ENCODE peak calls at places on chromosomes 12 and 14, in five cellular contexts. One of them, this sample, is unnamed. For H3K4me1, the result is how much of the 10 kb centered on the place peaks cover.

GRCh38 chr14:52802597-52802996 is 11.2 kb upstream of the GNPNAT1 start:
- DNase-seq in effector memory CD4-positive, alpha-beta T cell: no peak
- DNase-seq in PC-3: peak
- DNase-seq in pancreas: no peak
- DNase-seq in CD8-positive, alpha-beta T cell: no peak
- DNase-seq in this sample: no peak

GRCh38 chr14:99597911-99598600 is 6.0 kb downstream of the CCDC85C start:
- DNase-seq in effector memory CD4-positive, alpha-beta T cell: no peak
- DNase-seq in PC-3: no peak
- DNase-seq in pancreas: no peak
- DNase-seq in CD8-positive, alpha-beta T cell: no peak
- DNase-seq in this sample: no peak

GRCh38 chr12:128619263-128619662 is 204.5 kb downstream of the SLC15A4 start:
- DNase-seq in effector memory CD4-positive, alpha-beta T cell: no peak
- DNase-seq in PC-3: no peak
- DNase-seq in pancreas: no peak
- DNase-seq in CD8-positive, alpha-beta T cell: no peak
- DNase-seq in this sample: no peak

GRCh38 chr14:43005807-43006206 is 1399.1 kb downstream of the LRFN5 start:
- DNase-seq in effector memory CD4-positive, alpha-beta T cell: no peak
- DNase-seq in PC-3: peak
- DNase-seq in pancreas: no peak
- DNase-seq in CD8-positive, alpha-beta T cell: no peak
- DNase-seq in this sample: no peak

GRCh38 chr14:89540830-89541470 is 123.9 kb upstream of the FOXN3 start:
- DNase-seq in effector memory CD4-positive, alpha-beta T cell: no peak
- DNase-seq in PC-3: peak
- DNase-seq in pancreas: no peak
- DNase-seq in CD8-positive, alpha-beta T cell: no peak
- DNase-seq in this sample: no peak

GRCh38 chr12:114163766-114164165 is 197.6 kb upstream of the RBM19 start:
- DNase-seq in effector memory CD4-positive, alpha-beta T cell: no peak
- DNase-seq in PC-3: peak
- DNase-seq in pancreas: no peak
- DNase-seq in CD8-positive, alpha-beta T cell: no peak
- DNase-seq in this sample: no peak

GRCh38 chr12:53726342-53726741 is 910 bp downstream of the CALCOCO1 start:
- DNase-seq in effector memory CD4-positive, alpha-beta T cell: no peak
- DNase-seq in PC-3: peak
- DNase-seq in pancreas: no peak
- DNase-seq in CD8-positive, alpha-beta T cell: no peak
- DNase-seq in this sample: peak

GRCh38 chr12:91877461-91878230 is 268.0 kb downstream of the BTG1 start:
- DNase-seq in effector memory CD4-positive, alpha-beta T cell: peak
- DNase-seq in PC-3: no peak
- DNase-seq in pancreas: no peak
- DNase-seq in CD8-positive, alpha-beta T cell: no peak
- DNase-seq in this sample: no peak

GRCh38 chr14:92570863-92571262 is 57.3 kb downstream of the RIN3 start:
- DNase-seq in effector memory CD4-positive, alpha-beta T cell: no peak
- DNase-seq in PC-3: no peak
- DNase-seq in pancreas: no peak
- DNase-seq in CD8-positive, alpha-beta T cell: no peak
- DNase-seq in this sample: no peak

GRCh38 chr12:102182635-102183034 is 15.0 kb downstream of the PMCH start:
- DNase-seq in effector memory CD4-positive, alpha-beta T cell: no peak
- DNase-seq in PC-3: peak
- DNase-seq in pancreas: no peak
- DNase-seq in CD8-positive, alpha-beta T cell: no peak
- DNase-seq in this sample: no peak

GRCh38 chr12:77667101-77667500 is 163.6 kb upstream of the NAV3 start:
- DNase-seq in effector memory CD4-positive, alpha-beta T cell: no peak
- DNase-seq in PC-3: no peak
- DNase-seq in pancreas: no peak
- DNase-seq in CD8-positive, alpha-beta T cell: no peak
- DNase-seq in this sample: no peak

GRCh38 chr12:116620801-116621593 is 61.8 kb downstream of the MAP1LC3B2 start:
- DNase-seq in effector memory CD4-positive, alpha-beta T cell: no peak
- DNase-seq in PC-3: no peak
- DNase-seq in pancreas: no peak
- DNase-seq in CD8-positive, alpha-beta T cell: no peak
- DNase-seq in this sample: no peak

GRCh38 chr12:68530965-68531364 is 79.7 kb upstream of the RAP1B start:
- DNase-seq in effector memory CD4-positive, alpha-beta T cell: no peak
- DNase-seq in PC-3: peak
- DNase-seq in pancreas: no peak
- DNase-seq in CD8-positive, alpha-beta T cell: no peak
- DNase-seq in this sample: no peak

GRCh38 chr14:103716091-103716801 is 636 bp downstream of the ZFYVE21 start:
- DNase-seq in effector memory CD4-positive, alpha-beta T cell: no peak
- DNase-seq in PC-3: no peak
- DNase-seq in pancreas: peak
- DNase-seq in CD8-positive, alpha-beta T cell: peak
- DNase-seq in this sample: no peak

GRCh38 chr14:99035712-99036593 is 236.0 kb downstream of the BCL11B start:
- DNase-seq in effector memory CD4-positive, alpha-beta T cell: no peak
- DNase-seq in PC-3: peak
- DNase-seq in pancreas: peak
- DNase-seq in CD8-positive, alpha-beta T cell: no peak
- DNase-seq in this sample: no peak

GRCh38 chr12:46944771-46945170 is 119.0 kb upstream of the SLC38A4 start:
- DNase-seq in effector memory CD4-positive, alpha-beta T cell: no peak
- DNase-seq in PC-3: peak
- DNase-seq in pancreas: no peak
- DNase-seq in CD8-positive, alpha-beta T cell: no peak
- DNase-seq in this sample: no peak

GRCh38 chr14:35332517-35333346 is 40.5 kb downstream of the PSMA6 start:
- DNase-seq in effector memory CD4-positive, alpha-beta T cell: no peak
- DNase-seq in PC-3: peak
- DNase-seq in pancreas: no peak
- DNase-seq in CD8-positive, alpha-beta T cell: peak
- DNase-seq in this sample: no peak

GRCh38 chr14:33401326-33401725 is 462.6 kb downstream of the NPAS3 start:
- DNase-seq in effector memory CD4-positive, alpha-beta T cell: no peak
- DNase-seq in PC-3: peak
- DNase-seq in pancreas: no peak
- DNase-seq in CD8-positive, alpha-beta T cell: no peak
- DNase-seq in this sample: no peak

GRCh38 chr14:68661226-68662225 is 131.3 kb downstream of the ZFP36L1 start:
- DNase-seq in effector memory CD4-positive, alpha-beta T cell: no peak
- DNase-seq in PC-3: no peak
- DNase-seq in pancreas: no peak
- DNase-seq in CD8-positive, alpha-beta T cell: peak
- DNase-seq in this sample: no peak

GRCh38 chr14:31360919-31361662 is 59.3 kb downstream of the HEATR5A start:
- DNase-seq in effector memory CD4-positive, alpha-beta T cell: no peak
- DNase-seq in PC-3: peak
- DNase-seq in pancreas: no peak
- DNase-seq in CD8-positive, alpha-beta T cell: no peak
- DNase-seq in this sample: no peak

GRCh38 chr14:43988989-43989388 is 518.1 kb downstream of the FSCB start:
- DNase-seq in effector memory CD4-positive, alpha-beta T cell: no peak
- DNase-seq in PC-3: no peak
- DNase-seq in pancreas: no peak
- DNase-seq in CD8-positive, alpha-beta T cell: no peak
- DNase-seq in this sample: no peak

GRCh38 chr14:74918380-74918779 is 4.7 kb downstream of the RPS6KL1 start:
- DNase-seq in effector memory CD4-positive, alpha-beta T cell: no peak
- DNase-seq in PC-3: no peak
- DNase-seq in pancreas: no peak
- DNase-seq in CD8-positive, alpha-beta T cell: no peak
- DNase-seq in this sample: no peak

GRCh38 chr12:752673-753400 is 458 bp downstream of the WNK1 start:
- DNase-seq in effector memory CD4-positive, alpha-beta T cell: peak
- DNase-seq in PC-3: peak
- DNase-seq in pancreas: peak
- DNase-seq in CD8-positive, alpha-beta T cell: peak
- DNase-seq in this sample: peak

GRCh38 chr12:117111386-117112267 is 12.4 kb upstream of the TESC start:
- DNase-seq in effector memory CD4-positive, alpha-beta T cell: no peak
- DNase-seq in PC-3: no peak
- DNase-seq in pancreas: no peak
- DNase-seq in CD8-positive, alpha-beta T cell: no peak
- DNase-seq in this sample: no peak

GRCh38 chr12:76137611-76138010 is 53.1 kb upstream of the NAP1L1 start:
- DNase-seq in effector memory CD4-positive, alpha-beta T cell: no peak
- DNase-seq in PC-3: no peak
- DNase-seq in pancreas: no peak
- DNase-seq in CD8-positive, alpha-beta T cell: no peak
- DNase-seq in this sample: no peak

GRCh38 chr14:58048219-58048618 is 103.8 kb downstream of the ARMH4 start:
- DNase-seq in effector memory CD4-positive, alpha-beta T cell: no peak
- DNase-seq in PC-3: no peak
- DNase-seq in pancreas: no peak
- DNase-seq in CD8-positive, alpha-beta T cell: no peak
- DNase-seq in this sample: no peak

GRCh38 chr14:73725116-73726024 is 11.2 kb upstream of the PNMA1 start:
- DNase-seq in effector memory CD4-positive, alpha-beta T cell: no peak
- DNase-seq in PC-3: no peak
- DNase-seq in pancreas: no peak
- DNase-seq in CD8-positive, alpha-beta T cell: no peak
- DNase-seq in this sample: no peak

GRCh38 chr12:133105620-133106019 is 24.5 kb downstream of the ZNF891 start:
- DNase-seq in effector memory CD4-positive, alpha-beta T cell: no peak
- DNase-seq in PC-3: no peak
- DNase-seq in pancreas: no peak
- DNase-seq in CD8-positive, alpha-beta T cell: no peak
- DNase-seq in this sample: no peak

GRCh38 chr14:85416771-85417170 is 113.2 kb upstream of the FLRT2 start:
- DNase-seq in effector memory CD4-positive, alpha-beta T cell: no peak
- DNase-seq in PC-3: peak
- DNase-seq in pancreas: no peak
- DNase-seq in CD8-positive, alpha-beta T cell: no peak
- DNase-seq in this sample: no peak

GRCh38 chr12:10717410-10717809 is 5.7 kb downstream of the YBX3 start:
- DNase-seq in effector memory CD4-positive, alpha-beta T cell: no peak
- DNase-seq in PC-3: no peak
- DNase-seq in pancreas: no peak
- DNase-seq in CD8-positive, alpha-beta T cell: no peak
- DNase-seq in this sample: no peak

GRCh38 chr12:10718279-10718821 is 4.8 kb downstream of the YBX3 start:
- DNase-seq in effector memory CD4-positive, alpha-beta T cell: no peak
- DNase-seq in PC-3: peak
- DNase-seq in pancreas: no peak
- DNase-seq in CD8-positive, alpha-beta T cell: no peak
- DNase-seq in this sample: no peak

GRCh38 chr12:10716277-10716676 is 6.8 kb downstream of the YBX3 start:
- DNase-seq in effector memory CD4-positive, alpha-beta T cell: no peak
- DNase-seq in PC-3: no peak
- DNase-seq in pancreas: no peak
- DNase-seq in CD8-positive, alpha-beta T cell: no peak
- DNase-seq in this sample: no peak

GRCh38 chr12:10715491-10715890 is 7.6 kb downstream of the YBX3 start:
- DNase-seq in effector memory CD4-positive, alpha-beta T cell: no peak
- DNase-seq in PC-3: no peak
- DNase-seq in pancreas: no peak
- DNase-seq in CD8-positive, alpha-beta T cell: no peak
- DNase-seq in this sample: no peak

DNA sequence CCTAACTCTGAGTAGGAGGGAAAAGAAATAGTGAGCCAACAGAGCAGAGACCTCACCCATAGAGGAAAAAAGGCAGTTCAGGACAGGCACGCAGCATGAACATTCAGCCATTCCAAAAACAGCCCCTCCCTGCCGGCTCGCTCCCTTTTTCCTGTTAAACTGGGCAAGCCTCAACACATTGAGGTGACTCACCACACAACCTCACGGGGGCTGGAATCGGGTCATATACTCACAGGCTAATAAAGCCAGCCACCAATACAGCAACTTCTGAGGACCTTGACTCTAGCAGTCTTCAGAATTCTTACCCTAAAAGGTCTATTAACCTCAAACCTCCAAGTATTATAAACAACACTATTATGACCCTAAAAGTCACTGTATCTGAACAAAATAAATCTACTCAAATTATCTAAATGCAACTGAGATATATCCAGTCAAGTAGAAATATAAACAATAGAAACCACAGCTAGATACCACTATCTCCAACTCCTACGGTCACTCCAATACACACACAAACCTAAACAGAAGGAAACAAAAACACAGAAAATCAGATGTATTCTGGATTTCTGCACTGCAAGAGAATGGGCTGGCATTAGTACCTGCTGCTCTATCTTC is 6.3 kb downstream of the YBX3 start:
- DNase-seq in effector memory CD4-positive, alpha-beta T cell: no peak
- DNase-seq in PC-3: peak
- DNase-seq in pancreas: peak
- DNase-seq in CD8-positive, alpha-beta T cell: no peak
- DNase-seq in this sample: no peak
- H3K4me1 ChIP-seq in effector memory CD4-positive, alpha-beta T cell: under half
- H3K4me1 ChIP-seq in PC-3: half or more
- H3K4me1 ChIP-seq in pancreas: under half
- H3K4me1 ChIP-seq in CD8-positive, alpha-beta T cell: under half
- H3K4me1 ChIP-seq in this sample: under half

GRCh38 chr14:21233457-21234076 is 35.7 kb downstream of the HNRNPC start:
- DNase-seq in effector memory CD4-positive, alpha-beta T cell: no peak
- DNase-seq in PC-3: no peak
- DNase-seq in pancreas: no peak
- DNase-seq in CD8-positive, alpha-beta T cell: no peak
- DNase-seq in this sample: peak
- H3K4me1 ChIP-seq in effector memory CD4-positive, alpha-beta T cell: under half
- H3K4me1 ChIP-seq in PC-3: under half
- H3K4me1 ChIP-seq in pancreas: under half
- H3K4me1 ChIP-seq in CD8-positive, alpha-beta T cell: half or more
- H3K4me1 ChIP-seq in this sample: under half

GRCh38 chr14:64717870-64718269 is 13.6 kb downstream of the PLEKHG3 start:
- DNase-seq in effector memory CD4-positive, alpha-beta T cell: no peak
- DNase-seq in PC-3: peak
- DNase-seq in pancreas: peak
- DNase-seq in CD8-positive, alpha-beta T cell: no peak
- DNase-seq in this sample: no peak
- H3K4me1 ChIP-seq in effector memory CD4-positive, alpha-beta T cell: half or more
- H3K4me1 ChIP-seq in PC-3: half or more
- H3K4me1 ChIP-seq in pancreas: half or more
- H3K4me1 ChIP-seq in CD8-positive, alpha-beta T cell: under half
- H3K4me1 ChIP-seq in this sample: under half

DNA sequence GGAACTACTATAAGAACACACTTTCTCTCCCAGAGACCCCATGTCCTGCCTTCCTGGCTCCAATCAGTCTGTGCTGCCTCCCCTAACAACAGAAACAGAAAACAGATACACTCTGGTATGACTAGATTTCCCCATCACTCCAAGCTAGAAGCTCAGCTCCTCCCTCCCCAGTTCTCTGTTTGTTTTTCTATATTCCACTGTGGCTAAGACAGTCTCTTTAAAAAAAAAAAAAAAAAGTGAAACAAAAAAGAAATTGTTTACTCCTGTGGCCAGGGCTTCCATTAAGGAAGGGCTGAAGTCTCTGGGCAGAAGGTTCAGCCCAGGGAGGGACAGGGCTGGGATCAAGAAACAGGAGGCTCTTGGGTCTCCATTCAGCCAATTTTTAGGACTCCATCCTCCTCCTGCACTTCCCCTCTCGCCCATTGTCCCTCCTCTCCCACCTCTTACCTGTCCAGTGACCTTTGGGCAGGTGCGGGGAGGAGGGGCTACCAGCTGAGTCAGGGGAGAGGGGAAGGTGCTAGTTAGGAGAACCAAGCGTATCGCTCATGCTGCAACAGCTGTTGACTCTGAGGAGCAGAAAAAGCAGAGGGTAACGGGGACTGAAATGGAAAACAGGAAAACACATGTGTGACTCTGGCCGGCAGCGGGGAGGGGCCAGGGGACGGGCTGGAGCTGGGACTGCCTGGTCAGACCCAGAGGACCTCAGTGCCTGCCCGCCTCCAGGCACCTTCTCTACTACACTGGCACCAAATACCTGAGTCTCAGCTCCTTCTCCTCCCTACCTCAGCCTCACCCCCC is 4.2 kb upstream of the SLC7A7 start:
- DNase-seq in effector memory CD4-positive, alpha-beta T cell: no peak
- DNase-seq in PC-3: peak
- DNase-seq in pancreas: peak
- DNase-seq in CD8-positive, alpha-beta T cell: no peak
- DNase-seq in this sample: peak
- H3K4me1 ChIP-seq in effector memory CD4-positive, alpha-beta T cell: under half
- H3K4me1 ChIP-seq in PC-3: under half
- H3K4me1 ChIP-seq in pancreas: under half
- H3K4me1 ChIP-seq in CD8-positive, alpha-beta T cell: under half
- H3K4me1 ChIP-seq in this sample: half or more